ENCODE peak calls at places on chromosomes 4 and X, in six cellular contexts. One of them, this sample, is unnamed. For H3K4me1, the result is how much of the 10 kb centered on the place peaks cover.

GRCh38 chr4:172547724-172548123 is 620.9 kb upstream of the GALNT7 start:
- DNase-seq in sigmoid colon: no peak
- DNase-seq in left lung: no peak
- DNase-seq in CD4-positive, CD25-positive, alpha-beta regulatory T cell: no peak
- DNase-seq in CD4-positive, alpha-beta memory T cell: no peak
- DNase-seq in psoas muscle: no peak
- DNase-seq in this sample: no peak

GRCh38 chrX:149286940-149287349 is 218.2 kb downstream of the IDS start:
- DNase-seq in sigmoid colon: no peak
- DNase-seq in left lung: no peak
- DNase-seq in CD4-positive, CD25-positive, alpha-beta regulatory T cell: peak
- DNase-seq in CD4-positive, alpha-beta memory T cell: no peak
- DNase-seq in psoas muscle: peak
- DNase-seq in this sample: peak

GRCh38 chr4:143489116-143489515 is 24.4 kb upstream of the SMARCA5 start:
- DNase-seq in sigmoid colon: no peak
- DNase-seq in left lung: no peak
- DNase-seq in CD4-positive, CD25-positive, alpha-beta regulatory T cell: no peak
- DNase-seq in CD4-positive, alpha-beta memory T cell: no peak
- DNase-seq in psoas muscle: no peak
- DNase-seq in this sample: no peak

GRCh38 chrX:97026406-97026805 is 142.7 kb downstream of the RPA4 start:
- DNase-seq in sigmoid colon: no peak
- DNase-seq in left lung: no peak
- DNase-seq in CD4-positive, CD25-positive, alpha-beta regulatory T cell: no peak
- DNase-seq in CD4-positive, alpha-beta memory T cell: no peak
- DNase-seq in psoas muscle: no peak
- DNase-seq in this sample: no peak

GRCh38 chrX:47321386-47321785 is 49.0 kb upstream of the ZNF157 start:
- DNase-seq in sigmoid colon: peak
- DNase-seq in left lung: no peak
- DNase-seq in CD4-positive, CD25-positive, alpha-beta regulatory T cell: no peak
- DNase-seq in CD4-positive, alpha-beta memory T cell: no peak
- DNase-seq in psoas muscle: peak
- DNase-seq in this sample: peak

GRCh38 chr4:176052744-176053143 is 12.9 kb upstream of the WDR17 start:
- DNase-seq in sigmoid colon: no peak
- DNase-seq in left lung: no peak
- DNase-seq in CD4-positive, CD25-positive, alpha-beta regulatory T cell: no peak
- DNase-seq in CD4-positive, alpha-beta memory T cell: no peak
- DNase-seq in psoas muscle: no peak
- DNase-seq in this sample: no peak

GRCh38 chr4:69239092-69239491 is 24.5 kb upstream of the UGT2B11 start:
- DNase-seq in sigmoid colon: no peak
- DNase-seq in left lung: no peak
- DNase-seq in CD4-positive, CD25-positive, alpha-beta regulatory T cell: no peak
- DNase-seq in CD4-positive, alpha-beta memory T cell: no peak
- DNase-seq in psoas muscle: no peak
- DNase-seq in this sample: no peak

GRCh38 chrX:72019487-72019886 is 108.8 kb downstream of the NHSL2 start:
- DNase-seq in sigmoid colon: no peak
- DNase-seq in left lung: no peak
- DNase-seq in CD4-positive, CD25-positive, alpha-beta regulatory T cell: no peak
- DNase-seq in CD4-positive, alpha-beta memory T cell: no peak
- DNase-seq in psoas muscle: no peak
- DNase-seq in this sample: no peak

GRCh38 chr4:29853843-29854242 is 866.3 kb upstream of the PCDH7 start:
- DNase-seq in sigmoid colon: no peak
- DNase-seq in left lung: no peak
- DNase-seq in CD4-positive, CD25-positive, alpha-beta regulatory T cell: no peak
- DNase-seq in CD4-positive, alpha-beta memory T cell: no peak
- DNase-seq in psoas muscle: no peak
- DNase-seq in this sample: no peak

GRCh38 chr4:155705664-155706063 is 39.0 kb downstream of the GUCY1A1 start:
- DNase-seq in sigmoid colon: no peak
- DNase-seq in left lung: no peak
- DNase-seq in CD4-positive, CD25-positive, alpha-beta regulatory T cell: no peak
- DNase-seq in CD4-positive, alpha-beta memory T cell: no peak
- DNase-seq in psoas muscle: no peak
- DNase-seq in this sample: no peak

GRCh38 chr4:13092702-13093101 is 391.4 kb downstream of the RAB28 start:
- DNase-seq in sigmoid colon: no peak
- DNase-seq in left lung: no peak
- DNase-seq in CD4-positive, CD25-positive, alpha-beta regulatory T cell: no peak
- DNase-seq in CD4-positive, alpha-beta memory T cell: no peak
- DNase-seq in psoas muscle: no peak
- DNase-seq in this sample: no peak

GRCh38 chr4:10058371-10058770 is 37.1 kb upstream of the SLC2A9 start:
- DNase-seq in sigmoid colon: no peak
- DNase-seq in left lung: no peak
- DNase-seq in CD4-positive, CD25-positive, alpha-beta regulatory T cell: no peak
- DNase-seq in CD4-positive, alpha-beta memory T cell: no peak
- DNase-seq in psoas muscle: no peak
- DNase-seq in this sample: no peak

GRCh38 chrX:130944230-130944629 is 41.2 kb upstream of the ENOX2 start:
- DNase-seq in sigmoid colon: no peak
- DNase-seq in left lung: no peak
- DNase-seq in CD4-positive, CD25-positive, alpha-beta regulatory T cell: no peak
- DNase-seq in CD4-positive, alpha-beta memory T cell: no peak
- DNase-seq in psoas muscle: no peak
- DNase-seq in this sample: no peak
- H3K4me1 ChIP-seq in sigmoid colon: under half
- H3K4me1 ChIP-seq in left lung: under half
- H3K4me1 ChIP-seq in CD4-positive, CD25-positive, alpha-beta regulatory T cell: under half
- H3K4me1 ChIP-seq in CD4-positive, alpha-beta memory T cell: under half
- H3K4me1 ChIP-seq in psoas muscle: under half
- H3K4me1 ChIP-seq in this sample: under half

DNA sequence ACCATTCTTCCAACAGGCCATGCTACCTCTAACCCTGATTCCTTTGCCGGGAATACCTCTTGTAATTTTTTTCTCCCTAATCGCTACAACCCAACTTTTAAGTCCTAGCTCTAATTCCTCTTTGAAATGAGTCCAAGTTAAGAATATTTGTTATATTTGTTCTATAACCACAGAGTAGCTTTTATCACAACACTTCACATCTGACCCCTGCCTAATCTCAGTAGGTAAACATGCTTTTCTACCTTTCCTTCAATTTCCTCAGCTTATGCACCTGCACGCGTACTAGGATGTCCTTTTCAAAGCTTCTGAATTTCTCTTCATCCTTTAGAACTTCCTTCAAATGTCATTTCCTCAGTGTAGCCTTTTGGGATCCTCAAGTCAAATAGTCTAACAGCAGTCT is 915.5 kb upstream of the LCORL start:
- DNase-seq in sigmoid colon: no peak
- DNase-seq in left lung: no peak
- DNase-seq in CD4-positive, CD25-positive, alpha-beta regulatory T cell: no peak
- DNase-seq in CD4-positive, alpha-beta memory T cell: no peak
- DNase-seq in psoas muscle: no peak
- DNase-seq in this sample: no peak
- H3K4me3 ChIP-seq in sigmoid colon: no peak
- H3K4me3 ChIP-seq in left lung: no peak
- H3K4me3 ChIP-seq in CD4-positive, CD25-positive, alpha-beta regulatory T cell: no peak
- H3K4me3 ChIP-seq in CD4-positive, alpha-beta memory T cell: no peak
- H3K4me3 ChIP-seq in psoas muscle: no peak
- H3K4me3 ChIP-seq in this sample: no peak

GRCh38 chr4:2368779-2369437 is 49.5 kb downstream of the ZFYVE28 start:
- DNase-seq in sigmoid colon: peak
- DNase-seq in left lung: no peak
- DNase-seq in CD4-positive, CD25-positive, alpha-beta regulatory T cell: no peak
- DNase-seq in CD4-positive, alpha-beta memory T cell: no peak
- DNase-seq in psoas muscle: no peak
- DNase-seq in this sample: no peak
- H3K4me1 ChIP-seq in sigmoid colon: under half
- H3K4me1 ChIP-seq in left lung: under half
- H3K4me1 ChIP-seq in CD4-positive, CD25-positive, alpha-beta regulatory T cell: under half
- H3K4me1 ChIP-seq in CD4-positive, alpha-beta memory T cell: under half
- H3K4me1 ChIP-seq in psoas muscle: under half
- H3K4me1 ChIP-seq in this sample: under half

GRCh38 chr4:153116801-153117200 is 87.4 kb upstream of the TRIM2 start:
- DNase-seq in sigmoid colon: no peak
- DNase-seq in left lung: no peak
- DNase-seq in CD4-positive, CD25-positive, alpha-beta regulatory T cell: no peak
- DNase-seq in CD4-positive, alpha-beta memory T cell: no peak
- DNase-seq in psoas muscle: no peak
- DNase-seq in this sample: no peak

GRCh38 chr4:153117554-153117953 is 86.7 kb upstream of the TRIM2 start:
- DNase-seq in sigmoid colon: no peak
- DNase-seq in left lung: no peak
- DNase-seq in CD4-positive, CD25-positive, alpha-beta regulatory T cell: no peak
- DNase-seq in CD4-positive, alpha-beta memory T cell: no peak
- DNase-seq in psoas muscle: no peak
- DNase-seq in this sample: no peak

GRCh38 chr4:153115322-153116100 is 88.7 kb upstream of the TRIM2 start:
- DNase-seq in sigmoid colon: no peak
- DNase-seq in left lung: no peak
- DNase-seq in CD4-positive, CD25-positive, alpha-beta regulatory T cell: peak
- DNase-seq in CD4-positive, alpha-beta memory T cell: peak
- DNase-seq in psoas muscle: no peak
- DNase-seq in this sample: no peak

GRCh38 chr4:153114771-153115321 is 89.4 kb upstream of the TRIM2 start:
- DNase-seq in sigmoid colon: no peak
- DNase-seq in left lung: no peak
- DNase-seq in CD4-positive, CD25-positive, alpha-beta regulatory T cell: peak
- DNase-seq in CD4-positive, alpha-beta memory T cell: peak
- DNase-seq in psoas muscle: no peak
- DNase-seq in this sample: no peak

DNA sequence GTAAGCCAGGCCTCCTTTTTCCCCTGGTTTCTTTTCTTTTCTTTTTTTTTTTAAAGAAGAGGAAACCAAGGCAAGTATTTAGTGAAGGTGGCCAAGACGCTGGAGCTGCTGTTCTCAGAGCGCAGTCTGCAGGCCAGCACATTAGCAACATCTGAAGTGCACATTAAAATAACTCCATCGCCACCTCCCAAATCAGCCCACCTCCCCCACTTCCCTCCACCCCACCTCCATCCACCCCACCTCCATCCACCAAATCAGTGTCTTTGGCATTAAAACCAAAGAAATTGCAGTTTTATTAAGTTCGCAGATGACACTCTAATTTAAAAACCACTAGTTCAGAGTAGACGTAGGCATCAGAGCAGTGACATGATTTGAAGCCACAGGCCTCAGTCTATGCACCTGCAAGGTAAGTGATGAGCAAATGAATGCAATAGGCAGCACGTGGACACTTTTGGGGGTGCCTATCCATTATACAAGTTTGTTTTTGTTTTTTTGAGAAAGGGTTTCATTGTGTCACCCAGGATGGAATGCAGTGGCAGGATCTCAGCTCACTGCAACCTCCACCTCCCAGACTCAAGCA is 88.1 kb upstream of the TRIM2 start:
- DNase-seq in sigmoid colon: no peak
- DNase-seq in left lung: no peak
- DNase-seq in CD4-positive, CD25-positive, alpha-beta regulatory T cell: peak
- DNase-seq in CD4-positive, alpha-beta memory T cell: peak
- DNase-seq in psoas muscle: no peak
- DNase-seq in this sample: no peak
- H3K4me3 ChIP-seq in sigmoid colon: peak
- H3K4me3 ChIP-seq in left lung: peak
- H3K4me3 ChIP-seq in CD4-positive, CD25-positive, alpha-beta regulatory T cell: peak
- H3K4me3 ChIP-seq in CD4-positive, alpha-beta memory T cell: no peak
- H3K4me3 ChIP-seq in psoas muscle: peak
- H3K4me3 ChIP-seq in this sample: no peak